ENCODE peak calls at places on chromosomes 5 and 9, in ten cellular contexts. O, S, Y, J, L, U, F, D, Q and K are unnamed samples.

GRCh38 chr5:22852807-22853670 is at the start of gene CDH12:
- DNase-seq in S (no peak), U (no peak), Y (peak), F (no peak), Q (peak), J (peak), D (no peak), O (no peak), L (no peak), K (no peak)

GRCh38 chr9:33737811-33738606 is 57.4 kb upstream of the PRSS3 start:
- DNase-seq in F (no peak), O (no peak), Q (peak), Y (peak), D (no peak), J (peak), U (peak), S (no peak), L (peak), K (peak)

GRCh38 chr5:57174128-57174849 is 430 bp downstream of the GPBP1 start:
- DNase-seq in O (no peak), L (no peak), S (no peak), J (no peak), F (peak), Y (no peak), U (peak), D (no peak), Q (peak), K (peak)

GRCh38 chr5:95044096-95044495 is 240.8 kb downstream of the MCTP1 start:
- DNase-seq in Y (no peak), D (no peak), S (no peak), O (no peak), F (no peak), J (no peak), U (no peak), Q (no peak), L (no peak), K (no peak)

GRCh38 chr5:89560724-89561123 is 677.7 kb upstream of the MEF2C start:
- DNase-seq in Y (no peak), F (no peak), O (no peak), Q (no peak), D (no peak), J (no peak), L (no peak), U (no peak), S (no peak), K (no peak)

GRCh38 chr9:84354035-84354434 is 13.5 kb upstream of the SLC28A3 start:
- DNase-seq in D (no peak), Y (no peak), O (no peak), U (no peak), L (no peak), S (no peak), J (no peak), F (no peak), Q (no peak), K (no peak)

GRCh38 chr5:14178091-14178490 is 34.9 kb downstream of the TRIO start:
- DNase-seq in U (peak), Y (no peak), F (no peak), J (no peak), S (no peak), O (no peak), D (no peak), L (no peak), Q (no peak), K (no peak)

GRCh38 chr9:122179690-122180074 is 20.0 kb downstream of the MORN5 start:
- DNase-seq in L (no peak), S (no peak), Y (no peak), O (no peak), J (no peak), U (peak), Q (no peak), D (no peak), F (no peak), K (no peak)

GRCh38 chr9:89243296-89244061 is 64.9 kb upstream of the SHC3 start:
- DNase-seq in S (no peak), Q (peak), J (no peak), D (no peak), U (no peak), Y (no peak), O (no peak), L (no peak), F (no peak), K (no peak)

GRCh38 chr9:110650991-110651411 is 17.6 kb upstream of the MUSK start:
- DNase-seq in O (no peak), S (peak), J (no peak), F (no peak), Q (peak), L (no peak), D (peak), Y (no peak), U (no peak), K (no peak)